ENCODE peak calls at places on chromosomes 7 and 10, in seven cellular contexts. C, A, W, S, U, O and N are unnamed samples.
A peak's percentile ranks its signal among the peaks of the same experiment; 100 is the strongest.

GRCh38 chr10:60957667-60958221 is 13.8 kb upstream of the RHOBTB1 start:
- DNase-seq in C (no peak), A (no peak), S (no peak), O (no peak), W (no peak), U (no peak), N (no peak)

GRCh38 chr7:81672872-81673271 is 97.0 kb downstream of the HGF start:
- DNase-seq in W (no peak), O (no peak), U (no peak), A (no peak), S (no peak), C (no peak), N (peak; percentile 41)

GRCh38 chr7:80095545-80095944 is 39.1 kb upstream of the GNAI1 start:
- DNase-seq in O (no peak), U (no peak), W (no peak), S (peak; percentile 36), C (peak; percentile 27), A (peak; percentile 30), N (no peak)

GRCh38 chr7:47100148-47100547 is 481.8 kb downstream of the TNS3 start:
- DNase-seq in W (no peak), O (no peak), C (no peak), A (no peak), U (no peak), S (no peak), N (no peak)

GRCh38 chr7:115477193-115477651 is 553.3 kb downstream of the TFEC start:
- DNase-seq in A (no peak), O (peak; percentile 37), C (peak; percentile 18), U (no peak), W (no peak), S (no peak), N (no peak)

GRCh38 chr7:64630496-64630895 is 35.4 kb upstream of the ZNF107 start:
- DNase-seq in C (peak; percentile 22), O (no peak), A (no peak), S (peak; percentile 4), W (no peak), U (no peak), N (no peak)

GRCh38 chr10:69571618-69572158 is 1.5 kb downstream of the NEUROG3 start:
- DNase-seq in C (no peak), S (no peak), O (no peak), A (no peak), W (no peak), U (no peak), N (no peak)

GRCh38 chr7:40986351-40986873 is 716.5 kb downstream of the INHBA start:
- DNase-seq in A (no peak), W (no peak), U (no peak), O (no peak), S (peak; percentile 33), C (peak; percentile 94), N (no peak)

GRCh38 chr10:6064119-6064518 is 2.0 kb upstream of the IL2RA start:
- DNase-seq in S (no peak), A (no peak), W (no peak), C (no peak), U (no peak), O (no peak), N (no peak)

GRCh38 chr7:98283127-98283886 is 1.8 kb downstream of the BRI3 start:
- DNase-seq in S (no peak), U (no peak), C (peak; percentile 73), W (no peak), A (no peak), O (peak; percentile 51), N (no peak)

GRCh38 chr10:121846555-121846954 is 81.3 kb downstream of the ATE1 start:
- DNase-seq in S (no peak), O (no peak), U (no peak), C (no peak), A (no peak), W (no peak), N (no peak)

GRCh38 chr10:69332278-69333010 is 54.1 kb downstream of the HK1 start:
- DNase-seq in C (peak; percentile 74), U (no peak), A (no peak), S (no peak), O (no peak), W (no peak), N (no peak)

GRCh38 chr7:136114966-136115762 is 138.0 kb upstream of the MTPN start:
- DNase-seq in A (no peak), C (peak; percentile 62), O (peak; percentile 49), U (peak; percentile 12), S (peak; percentile 64), W (peak; percentile 30), N (peak; percentile 58)

GRCh38 chr7:4797858-4798705 is 22.7 kb downstream of the AP5Z1 start:
- DNase-seq in C (no peak), A (no peak), U (peak; percentile 61), O (peak; percentile 78), W (peak; percentile 49), S (no peak), N (peak; percentile 66)

GRCh38 chr7:17940302-17941170 is at the start of gene SNX13:
- DNase-seq in S (peak; percentile 75), A (peak; percentile 91), U (peak; percentile 87), O (peak; percentile 96), C (peak; percentile 87), W (peak; percentile 87), N (peak; percentile 74)

GRCh38 chr10:132515811-132516726 is 21.5 kb upstream of the INPP5A start:
- DNase-seq in U (no peak), C (no peak), S (no peak), W (no peak), O (no peak), A (no peak), N (no peak)

GRCh38 chr10:106540606-106541005 is 623.9 kb downstream of the SORCS1 start:
- DNase-seq in C (peak; percentile 47), U (no peak), O (no peak), A (no peak), W (no peak), S (no peak), N (no peak)

GRCh38 chr10:97766996-97767924 is 4.5 kb downstream of the SFRP5 start:
- DNase-seq in C (no peak), A (no peak), W (no peak), O (no peak), U (no peak), S (no peak), N (no peak)

GRCh38 chr10:29407280-29407858 is 118.5 kb downstream of the LYZL1 start:
- DNase-seq in W (no peak), S (no peak), U (no peak), C (no peak), A (no peak), O (no peak), N (peak; percentile 20)

GRCh38 chr10:95845411-95845810 is 62.4 kb upstream of the CC2D2B start:
- DNase-seq in U (no peak), S (no peak), W (no peak), O (no peak), A (no peak), C (no peak), N (no peak)

GRCh38 chr7:48244902-48245301 is 73.6 kb downstream of the ABCA13 start:
- DNase-seq in U (no peak), C (peak; percentile 67), O (no peak), S (no peak), A (peak; percentile 21), W (no peak), N (no peak)

GRCh38 chr10:88735661-88736060 is 24.2 kb upstream of the LIPN start:
- DNase-seq in C (no peak), S (no peak), W (no peak), O (no peak), A (no peak), U (no peak), N (no peak)

GRCh38 chr10:130715686-130716670 is 579.8 kb downstream of the GLRX3 start:
- DNase-seq in S (no peak), O (no peak), A (no peak), W (no peak), U (no peak), C (no peak), N (no peak)

GRCh38 chr10:77297370-77297692 is 340.3 kb downstream of the KCNMA1 start:
- DNase-seq in W (no peak), A (no peak), O (no peak), U (no peak), S (no peak), C (peak; percentile 91), N (no peak)

GRCh38 chr7:135326636-135327280 is 93.1 kb downstream of the STRA8 start:
- DNase-seq in S (no peak), W (no peak), O (no peak), U (no peak), C (peak; percentile 17), A (no peak), N (no peak)